ENCODE peak calls at places on chromosomes 3 and 15, in nine cellular contexts. H, W, I, K, J, F, C, Q and X are unnamed samples.

GRCh38 chr15:70741107-70741511 is 22.2 kb downstream of the UACA start:
- DNase-seq in J (no peak), C (peak), W (peak), F (peak), I (no peak), K (no peak), H (no peak), Q (no peak), X (no peak)

GRCh38 chr3:10632741-10633140 is 127.4 kb upstream of the ATP2B2 start:
- DNase-seq in H (no peak), J (no peak), K (no peak), C (no peak), W (no peak), F (no peak), Q (no peak), I (no peak), X (no peak)

GRCh38 chr15:25236861-25237155 is 202.0 kb downstream of the UBE3A start:
- DNase-seq in J (no peak), I (no peak), H (no peak), W (no peak), Q (no peak), K (no peak), F (no peak), C (no peak), X (no peak)

GRCh38 chr3:129006864-129007263 is 5.8 kb downstream of the EFCC1 start:
- DNase-seq in Q (no peak), J (no peak), F (no peak), C (no peak), H (no peak), K (no peak), W (no peak), I (no peak), X (no peak)

GRCh38 chr3:197329382-197329781 is 31.0 kb upstream of the DLG1 start:
- DNase-seq in Q (no peak), J (no peak), H (no peak), C (no peak), K (no peak), W (no peak), F (no peak), I (no peak), X (no peak)

GRCh38 chr3:18378218-18378617 is 46.9 kb downstream of the SATB1 start:
- DNase-seq in C (no peak), H (no peak), W (no peak), Q (no peak), F (no peak), K (no peak), I (no peak), J (no peak), X (no peak)

GRCh38 chr15:98692213-98692612 is 43.9 kb downstream of the IGF1R start:
- DNase-seq in W (no peak), F (no peak), H (no peak), C (no peak), J (no peak), K (no peak), Q (no peak), I (no peak), X (no peak)

GRCh38 chr3:78281381-78281780 is 1241.5 kb downstream of the ROBO2 start:
- DNase-seq in Q (peak), K (no peak), I (peak), J (no peak), C (no peak), W (no peak), F (no peak), H (no peak), X (no peak)

GRCh38 chr3:10601131-10601856 is 95.9 kb upstream of the ATP2B2 start:
- DNase-seq in H (no peak), J (no peak), C (no peak), I (no peak), F (no peak), Q (no peak), W (no peak), K (no peak), X (no peak)

GRCh38 chr3:164897335-164897734 is 181.0 kb downstream of the SI start:
- DNase-seq in I (no peak), J (no peak), K (no peak), W (no peak), F (no peak), Q (no peak), H (no peak), C (no peak), X (no peak)

GRCh38 chr3:33722626-33723370 is 4.7 kb upstream of the CLASP2 start:
- DNase-seq in H (no peak), F (peak), J (no peak), I (no peak), K (no peak), C (no peak), Q (no peak), W (peak), X (no peak)

GRCh38 chr3:126450219-126450618 is 25.5 kb downstream of the ZXDC start:
- DNase-seq in K (no peak), J (no peak), H (no peak), I (no peak), W (no peak), C (no peak), F (no peak), Q (no peak), X (no peak)

GRCh38 chr3:42080452-42080872 is 10.7 kb upstream of the TRAK1 start:
- DNase-seq in Q (no peak), J (no peak), W (peak), I (no peak), H (no peak), C (peak), F (peak), K (no peak), X (no peak)

GRCh38 chr3:127784283-127784682 is 38.0 kb downstream of the MGLL start:
- DNase-seq in H (no peak), J (no peak), W (no peak), Q (no peak), F (no peak), I (no peak), K (no peak), C (no peak), X (no peak)

GRCh38 chr3:11467875-11468274 is 175.8 kb downstream of the VGLL4 start:
- DNase-seq in J (no peak), W (no peak), C (no peak), I (no peak), H (no peak), Q (no peak), K (no peak), F (no peak), X (no peak)

GRCh38 chr15:98904466-98905048 is 103.0 kb downstream of the PGPEP1L start:
- DNase-seq in F (peak), J (no peak), W (peak), C (peak), H (no peak), I (peak), Q (peak), K (peak), X (peak)

GRCh38 chr15:63888146-63888545 is 54.4 kb upstream of the HERC1 start:
- DNase-seq in F (no peak), K (no peak), C (no peak), W (no peak), Q (no peak), I (no peak), H (no peak), J (no peak), X (no peak)

GRCh38 chr15:99514306-99514705 is 51.5 kb upstream of the MEF2A start:
- DNase-seq in W (no peak), C (no peak), I (no peak), Q (no peak), J (no peak), H (no peak), K (no peak), F (peak), X (no peak)

GRCh38 chr15:88440021-88440420 is 27.2 kb downstream of the MRPL46 start:
- DNase-seq in C (peak), H (no peak), Q (no peak), F (peak), W (peak), J (no peak), K (no peak), I (no peak), X (no peak)

GRCh38 chr3:189983612-189984011 is 137.1 kb downstream of the P3H2 start:
- DNase-seq in K (no peak), Q (no peak), J (no peak), I (no peak), C (no peak), W (no peak), F (no peak), H (no peak), X (no peak)

GRCh38 chr3:27357665-27358258 is 11.4 kb downstream of the NEK10 start:
- DNase-seq in C (peak), K (peak), W (peak), Q (peak), F (peak), I (peak), H (peak), J (no peak), X (no peak)

GRCh38 chr15:33021806-33022389 is 172.6 kb downstream of the FMN1 start:
- DNase-seq in F (peak), I (no peak), H (no peak), J (no peak), K (peak), Q (peak), C (peak), W (peak), X (peak)

GRCh38 chr15:40499931-40500330 is 29.1 kb downstream of the CHST14 start:
- DNase-seq in W (no peak), K (no peak), J (no peak), F (no peak), Q (no peak), C (no peak), H (no peak), I (no peak), X (no peak)

GRCh38 chr15:44033894-44034293 is 161.2 kb downstream of the FRMD5 start:
- DNase-seq in C (no peak), I (no peak), F (peak), J (no peak), W (peak), Q (no peak), H (no peak), K (no peak), X (no peak)

DNA sequence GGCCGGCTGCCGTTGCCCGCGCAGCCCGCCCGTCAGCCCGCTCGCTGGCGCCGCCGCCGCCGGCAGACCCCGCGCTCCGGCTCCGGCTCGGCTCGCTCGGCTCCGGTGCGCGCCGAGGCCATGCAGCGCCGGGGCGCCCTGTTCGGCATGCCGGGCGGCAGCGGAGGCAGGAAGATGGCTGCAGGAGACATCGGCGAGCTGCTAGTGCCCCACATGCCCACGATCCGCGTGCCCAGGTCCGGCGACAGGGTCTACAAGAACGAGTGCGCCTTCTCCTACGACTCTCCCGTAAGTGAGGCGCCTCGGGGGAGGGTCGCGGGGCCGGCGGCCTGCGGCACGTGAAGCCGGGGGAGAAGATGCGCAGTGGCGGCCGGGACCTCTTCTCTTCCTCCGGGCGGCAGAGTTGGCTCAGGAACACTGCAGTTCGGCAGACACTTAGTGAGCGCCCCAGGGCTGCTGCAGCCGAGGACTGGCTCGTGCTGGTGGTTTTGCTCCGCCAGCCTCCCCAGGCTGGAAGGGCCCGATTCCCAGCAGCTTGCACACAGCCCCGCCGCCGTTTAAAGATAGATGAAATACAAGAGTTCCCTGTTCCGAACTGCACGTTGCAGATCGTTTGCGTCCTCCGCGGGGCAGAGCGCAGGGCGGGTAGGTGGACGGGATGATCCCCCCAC is 401 bp downstream of the USP13 start:
- DNase-seq in J (peak), K (peak), I (peak), Q (peak), C (peak), F (peak), H (peak), W (peak), X (no peak)
- TF ChIP-seq CTCF in J (no peak), K (peak), I (no peak), Q (peak), C (no peak), F (no peak), H (no peak), W (no peak), X (peak)

DNA sequence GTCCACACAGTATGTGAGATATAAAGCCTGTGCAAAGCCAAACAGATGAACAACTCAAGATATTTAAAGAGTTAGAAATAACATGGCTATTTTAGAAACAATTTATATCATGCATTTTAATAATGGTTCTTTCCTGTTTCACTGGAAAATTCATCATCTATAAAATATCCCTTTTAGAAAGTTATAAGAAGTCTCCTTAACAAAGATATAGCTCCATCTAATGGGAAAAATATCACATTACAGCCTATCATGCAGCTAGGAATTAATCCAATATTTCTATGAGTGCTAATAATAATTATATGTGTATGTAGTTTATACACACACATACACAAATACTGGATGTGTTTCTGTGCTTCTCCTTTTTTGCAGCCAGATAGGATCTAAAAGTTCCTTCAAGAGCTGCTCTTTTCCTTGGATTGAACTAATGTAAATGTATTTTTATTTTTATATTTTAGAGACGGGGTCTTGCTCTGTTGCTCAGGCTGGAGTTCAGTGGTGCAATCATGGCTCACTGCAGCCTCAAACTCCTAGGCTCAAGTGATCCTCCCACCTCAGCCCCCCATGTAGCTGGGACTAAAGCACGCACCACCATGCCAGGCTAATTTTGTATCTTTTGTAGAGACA is 21.6 kb downstream of the RPL22L1 start:
- DNase-seq in Q (no peak), I (no peak), W (peak), J (no peak), F (peak), K (no peak), C (no peak), H (no peak), X (no peak)
- TF ChIP-seq CTCF in Q (no peak), I (no peak), W (peak), J (peak), F (peak), K (peak), C (no peak), H (no peak), X (peak)

GRCh38 chr3:145807990-145808389 is 353.0 kb downstream of the PLOD2 start:
- DNase-seq in J (no peak), I (no peak), H (no peak), W (peak), C (peak), F (peak), Q (no peak), K (peak), X (no peak)
- TF ChIP-seq CTCF in J (no peak), I (no peak), H (no peak), W (peak), C (peak), F (peak), Q (peak), K (peak), X (peak)

DNA sequence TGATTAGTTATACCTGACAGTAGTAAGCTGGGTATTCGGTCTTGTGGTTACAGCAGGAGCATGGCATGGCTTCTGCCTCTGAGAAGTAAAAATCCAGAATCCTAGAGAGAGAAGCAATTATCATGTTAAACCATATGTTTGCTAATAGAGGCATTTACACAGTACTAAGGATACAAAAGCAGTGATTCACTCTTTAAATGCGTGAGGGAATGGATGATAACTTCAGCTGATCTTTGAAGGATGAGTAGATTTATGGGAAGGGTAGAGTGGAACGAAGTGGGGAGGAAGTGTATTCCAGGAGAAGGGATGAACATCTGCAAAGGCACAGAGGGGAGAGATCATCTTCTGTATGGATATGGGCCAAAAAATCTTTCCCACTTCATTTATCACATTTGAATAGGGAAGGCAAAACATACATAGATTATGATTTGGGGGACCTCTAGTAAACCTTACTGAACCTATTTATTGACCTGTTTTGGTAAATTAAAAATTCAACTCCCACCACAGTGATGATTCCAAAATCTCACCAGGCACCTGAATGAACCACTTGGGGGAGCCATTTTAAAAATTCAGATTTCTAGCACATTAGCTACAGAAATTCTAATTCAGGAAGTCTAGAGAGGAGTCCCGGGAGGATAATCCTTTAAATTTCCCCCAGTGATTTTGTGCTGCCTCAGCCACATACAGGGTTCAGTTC is 35.1 kb downstream of the IGSF10 start:
- DNase-seq in F (no peak), J (no peak), C (no peak), W (no peak), H (no peak), Q (no peak), I (no peak), K (no peak), X (no peak)
- TF ChIP-seq CTCF in F (peak), J (no peak), C (peak), W (peak), H (peak), Q (no peak), I (peak), K (peak), X (no peak)

DNA sequence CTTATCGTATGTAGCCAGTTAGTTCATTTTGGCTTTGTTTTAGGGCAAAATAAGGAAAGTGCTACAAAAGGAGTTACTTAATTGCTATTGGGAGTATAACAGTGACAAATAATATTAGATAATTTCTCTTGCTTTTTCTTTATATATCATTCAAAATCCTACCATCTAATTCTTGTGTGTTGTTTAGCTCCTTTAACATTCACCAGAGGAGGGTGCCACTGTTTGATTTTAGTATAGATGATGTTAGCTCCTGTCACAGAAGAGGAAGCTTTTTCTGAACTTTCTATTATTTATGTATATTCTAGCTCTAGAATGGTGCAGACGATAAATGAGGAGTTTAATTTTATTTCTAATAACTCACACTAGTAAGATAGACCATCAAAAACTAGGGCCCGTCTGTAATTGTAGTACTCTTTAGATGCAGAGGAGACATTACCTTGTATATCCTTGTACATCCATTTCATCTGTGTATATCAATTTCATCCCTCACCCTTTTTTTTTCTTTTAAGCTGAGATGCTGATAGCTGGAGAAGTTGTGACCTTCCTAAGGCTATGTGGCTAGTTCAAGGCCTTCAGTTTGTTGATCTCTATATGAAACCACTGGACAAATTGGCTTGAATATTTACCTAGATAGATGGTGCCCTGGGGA is 3.0 kb downstream of the PPM1L start:
- DNase-seq in C (no peak), H (no peak), J (no peak), W (no peak), K (peak), Q (no peak), I (no peak), F (no peak), X (no peak)
- TF ChIP-seq CTCF in C (no peak), H (no peak), J (no peak), W (no peak), K (peak), Q (no peak), I (no peak), F (no peak), X (peak)